ENCODE peak calls at places on chromosomes 12 and 14, in six cellular contexts. Z, P, A, J, U and Q are unnamed samples.

GRCh38 chr12:121797937-121798801 is 4.7 kb upstream of the RHOF start:
- DNase-seq in A (peak; percentile 48), J (peak; percentile 55), Z (peak; percentile 71), P (no peak), U (no peak), Q (no peak)

GRCh38 chr12:88993655-88994054 is 358.6 kb downstream of the DUSP6 start:
- DNase-seq in Z (no peak), U (no peak), J (peak; percentile 84), A (peak; percentile 84), P (peak; percentile 30), Q (peak; percentile 7)

GRCh38 chr12:62848418-62848817 is 86.5 kb downstream of the PPM1H start:
- DNase-seq in J (no peak), Z (no peak), U (no peak), A (no peak), P (no peak), Q (no peak)

GRCh38 chr12:11347810-11348209 is 37.6 kb upstream of the PRB4 start:
- DNase-seq in Z (no peak), P (no peak), A (no peak), U (no peak), J (no peak), Q (no peak)

GRCh38 chr12:65685514-65685913 is 138.8 kb upstream of the HMGA2 start:
- DNase-seq in A (peak; percentile 56), P (peak; percentile 32), J (peak; percentile 63), Z (no peak), U (no peak), Q (no peak)

GRCh38 chr14:74257078-74257987 is 18.1 kb downstream of the VSX2 start:
- DNase-seq in U (no peak), P (peak; percentile 67), J (peak; percentile 21), Z (no peak), A (peak; percentile 24), Q (peak; percentile 93)

GRCh38 chr14:24612186-24612585 is 2.7 kb upstream of the GZMH start:
- DNase-seq in U (no peak), J (no peak), P (no peak), A (no peak), Z (no peak), Q (no peak)

GRCh38 chr12:10088955-10089354 is 9.8 kb downstream of the CLEC1A start:
- DNase-seq in P (no peak), A (no peak), U (no peak), Z (no peak), J (no peak), Q (no peak)

GRCh38 chr12:71469235-71469873 is 29.8 kb downstream of the LGR5 start:
- DNase-seq in J (no peak), U (no peak), Z (no peak), P (peak; percentile 49), A (peak; percentile 66), Q (no peak)

GRCh38 chr14:77603031-77603430 is 13.4 kb downstream of the SPTLC2 start:
- DNase-seq in U (no peak), Z (no peak), A (no peak), P (no peak), J (peak; percentile 62), Q (no peak)

GRCh38 chr12:52636592-52637258 is 15.3 kb downstream of the KRT2 start:
- DNase-seq in A (no peak), J (no peak), P (no peak), U (no peak), Z (no peak), Q (no peak)

GRCh38 chr14:24816929-24817637 is 183.1 kb upstream of the GZMB start:
- DNase-seq in A (no peak), P (no peak), U (no peak), Z (no peak), J (no peak), Q (no peak)

GRCh38 chr14:102210421-102211042 is 70.8 kb downstream of the WDR20 start:
- DNase-seq in A (no peak), U (no peak), J (no peak), P (no peak), Z (no peak), Q (no peak)

GRCh38 chr12:6163554-6164060 is 36.6 kb upstream of the CD9 start:
- DNase-seq in U (no peak), J (no peak), P (no peak), Z (no peak), A (no peak), Q (no peak)

GRCh38 chr12:62261876-62262275 is 1.7 kb downstream of the USP15 start:
- DNase-seq in J (no peak), U (no peak), A (no peak), P (no peak), Z (no peak), Q (no peak)

GRCh38 chr14:74941676-74942097 is 13.7 kb downstream of the PGF start:
- DNase-seq in Z (peak; percentile 56), U (peak; percentile 71), J (peak; percentile 53), A (peak; percentile 31), P (no peak), Q (peak; percentile 71)

GRCh38 chr12:25186788-25187397 is 8.1 kb downstream of the DNAI7 start:
- DNase-seq in P (no peak), Z (no peak), J (no peak), A (no peak), U (no peak), Q (peak; percentile 32)

GRCh38 chr14:103149351-103149750 is 26.1 kb downstream of the TNFAIP2 start:
- DNase-seq in P (no peak), U (no peak), A (no peak), J (no peak), Z (no peak), Q (no peak)

GRCh38 chr14:51298895-51299294 is 58.8 kb downstream of the TMX1 start:
- DNase-seq in U (no peak), A (no peak), J (no peak), Z (no peak), P (no peak), Q (no peak)

GRCh38 chr12:108616941-108617858 is 16.5 kb downstream of the SELPLG start:
- DNase-seq in J (no peak), U (no peak), A (no peak), Z (no peak), P (no peak), Q (peak; percentile 90)

GRCh38 chr12:106046947-106047346 is 91.8 kb downstream of the NUAK1 start:
- DNase-seq in Z (no peak), U (no peak), P (no peak), A (no peak), J (no peak), Q (no peak)

GRCh38 chr12:106048016-106048415 is 90.7 kb downstream of the NUAK1 start:
- DNase-seq in J (no peak), P (no peak), U (no peak), A (no peak), Z (no peak), Q (no peak)

GRCh38 chr12:106051853-106052531 is 86.8 kb downstream of the NUAK1 start:
- DNase-seq in J (no peak), A (no peak), P (no peak), U (no peak), Z (no peak), Q (no peak)

GRCh38 chr12:106049105-106049504 is 89.6 kb downstream of the NUAK1 start:
- DNase-seq in P (no peak), Z (no peak), A (no peak), U (no peak), J (no peak), Q (no peak)

GRCh38 chr12:106049546-106049945 is 89.2 kb downstream of the NUAK1 start:
- DNase-seq in P (no peak), Z (no peak), J (no peak), A (no peak), U (no peak), Q (no peak)
- TF ChIP-seq CTCF in P (no peak), Z (no peak), J (no peak), A (no peak), U (no peak), Q (no peak)

GRCh38 chr12:21800011-21800410 is 25.5 kb upstream of the KCNJ8 start:
- DNase-seq in Z (no peak), J (no peak), U (no peak), A (no peak), P (no peak), Q (no peak)
- TF ChIP-seq CTCF in Z (no peak), J (no peak), U (no peak), A (no peak), P (no peak), Q (no peak)

GRCh38 chr12:132764231-132764630 is 2.6 kb upstream of the ANKLE2 start:
- DNase-seq in P (no peak), A (no peak), U (no peak), J (no peak), Z (no peak), Q (no peak)

GRCh38 chr12:132761032-132761910 is at the start of gene ANKLE2:
- DNase-seq in U (no peak), J (peak; percentile 52), P (peak; percentile 45), A (peak; percentile 59), Z (no peak), Q (peak; percentile 85)

GRCh38 chr12:132766380-132767085 is 4.9 kb upstream of the ANKLE2 start:
- DNase-seq in J (peak; percentile 74), A (peak; percentile 66), Z (no peak), U (peak; percentile 43), P (no peak), Q (no peak)

GRCh38 chr12:132765366-132765765 is 3.7 kb upstream of the ANKLE2 start:
- DNase-seq in A (no peak), Z (no peak), P (no peak), J (no peak), U (no peak), Q (no peak)

DNA sequence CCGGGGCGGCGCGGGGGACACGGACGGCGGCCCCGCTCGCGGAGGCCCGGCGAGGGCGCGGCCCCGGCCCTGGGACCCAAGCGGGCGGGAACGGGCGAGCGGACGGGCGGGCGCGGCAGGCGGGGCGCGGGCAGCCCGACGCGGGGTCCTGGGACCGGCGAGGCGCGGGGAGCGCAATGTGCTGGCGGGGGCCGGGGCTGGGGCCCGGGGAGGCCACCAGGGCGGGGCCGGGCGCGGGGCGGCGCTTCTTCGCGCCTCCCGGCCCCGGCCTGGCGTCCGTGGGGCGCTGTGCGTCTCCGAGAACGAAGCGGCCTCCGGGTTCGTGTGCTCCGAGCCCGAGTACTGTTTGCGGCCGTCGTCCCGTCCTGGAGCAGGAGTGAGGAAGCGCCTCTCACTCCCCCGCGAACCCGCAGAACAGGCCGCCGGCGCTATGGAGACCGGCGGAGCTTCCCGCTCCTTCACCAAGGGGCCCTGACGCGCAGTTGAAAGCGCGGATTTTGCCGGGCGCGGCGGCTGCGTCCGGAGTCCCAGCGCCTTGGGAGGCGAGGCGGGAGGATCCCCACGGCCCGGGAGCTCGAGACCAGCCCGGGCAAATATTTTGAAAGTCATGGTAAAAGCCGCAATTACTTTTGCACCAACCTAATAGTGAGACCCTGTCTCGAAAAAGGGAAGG is 415 bp upstream of the ANKLE2 start:
- DNase-seq in A (peak; percentile 93), J (peak; percentile 90), P (peak; percentile 89), Z (peak; percentile 80), U (peak; percentile 68), Q (peak; percentile 98)
- TF ChIP-seq CTCF in A (peak; percentile 7), J (no peak), P (no peak), Z (peak; percentile 35), U (no peak), Q (peak; percentile 32)

GRCh38 chr12:124388038-124388676 is 93.3 kb downstream of the RFLNA start:
- DNase-seq in U (no peak), P (no peak), J (peak; percentile 8), A (no peak), Z (peak; percentile 61), Q (no peak)

GRCh38 chr12:124389537-124390441 is 94.9 kb downstream of the RFLNA start:
- DNase-seq in Z (peak; percentile 42), J (no peak), A (no peak), P (no peak), U (no peak), Q (no peak)

GRCh38 chr12:124387510-124387855 is 92.6 kb downstream of the RFLNA start:
- DNase-seq in A (no peak), P (no peak), J (peak; percentile 24), Z (peak; percentile 38), U (no peak), Q (no peak)

GRCh38 chr12:124390442-124391116 is 95.7 kb downstream of the RFLNA start:
- DNase-seq in U (no peak), J (peak; percentile 72), P (peak; percentile 68), A (peak; percentile 78), Z (peak; percentile 84), Q (peak; percentile 69)

GRCh38 chr12:124388679-124389536 is 94.0 kb downstream of the RFLNA start:
- DNase-seq in P (peak; percentile 75), A (peak; percentile 95), U (peak; percentile 84), J (peak; percentile 87), Z (peak; percentile 87), Q (peak; percentile 64)
- TF ChIP-seq CTCF in P (no peak), A (no peak), U (no peak), J (no peak), Z (no peak), Q (no peak)